ENCODE peak calls at places on chromosomes 16 and 17, in six cellular contexts. H is OCI-LY7; C is CD8-positive, alpha-beta T cell; X is ascending aorta; K is Peyer's patch; N is testis. V is an unnamed sample.

GRCh38 chr17:31564883-31565297 is 173.4 kb downstream of the RAB11FIP4 start:
- DNase-seq in H (no peak), C (no peak), X (no peak), K (no peak), N (no peak), V (peak; percentile 33)

GRCh38 chr16:50280932-50281331 is 14.6 kb downstream of the ADCY7 start:
- DNase-seq in H (peak; percentile 47), C (no peak), X (no peak), K (no peak), N (no peak), V (no peak)

GRCh38 chr17:7711356-7711755 is 6.2 kb upstream of the DNAH2 start:
- DNase-seq in H (peak; percentile 34), C (no peak), X (no peak), K (no peak), N (no peak), V (no peak)

GRCh38 chr16:4064950-4065352 is 51.3 kb downstream of the ADCY9 start:
- DNase-seq in H (no peak), C (peak; percentile 17), X (no peak), K (no peak), N (no peak), V (no peak)

GRCh38 chr17:13756763-13757162 is 155.0 kb upstream of the HS3ST3A1 start:
- DNase-seq in H (no peak), C (no peak), X (no peak), K (no peak), N (no peak), V (no peak)

GRCh38 chr16:84024854-84025253 is 17.7 kb downstream of the SLC38A8 start:
- DNase-seq in H (no peak), C (no peak), X (no peak), K (no peak), N (no peak), V (no peak)

GRCh38 chr16:79286646-79287423 is 313.7 kb downstream of the MAF start:
- DNase-seq in H (peak; percentile 91), C (no peak), X (peak; percentile 19), K (no peak), N (peak; percentile 26), V (peak; percentile 63)

GRCh38 chr16:85699628-85700027 is 10.9 kb upstream of the GINS2 start:
- DNase-seq in H (no peak), C (no peak), X (no peak), K (no peak), N (no peak), V (peak; percentile 62)

GRCh38 chr17:39631403-39631802 is 4.7 kb downstream of the PPP1R1B start:
- DNase-seq in H (no peak), C (no peak), X (no peak), K (peak; percentile 69), N (no peak), V (no peak)

GRCh38 chr17:51166198-51166986 is at the start of gene NME2:
- DNase-seq in H (peak; percentile 86), C (peak; percentile 51), X (peak; percentile 66), K (peak; percentile 97), N (peak; percentile 91), V (peak; percentile 92)

GRCh38 chr17:82787081-82787848 is 35.4 kb downstream of the TBCD start:
- DNase-seq in H (peak; percentile 97), C (no peak), X (no peak), K (no peak), N (no peak), V (no peak)

GRCh38 chr16:84258266-84258665 is 18.5 kb upstream of the KCNG4 start:
- DNase-seq in H (no peak), C (no peak), X (no peak), K (no peak), N (peak; percentile 64), V (no peak)

GRCh38 chr17:41784207-41784744 is 2.2 kb downstream of the JUP start:
- DNase-seq in H (no peak), C (no peak), X (no peak), K (no peak), N (no peak), V (peak; percentile 71)

GRCh38 chr16:70158261-70158939 is 15.2 kb upstream of the CLEC18C start:
- DNase-seq in H (no peak), C (no peak), X (no peak), K (peak; percentile 44), N (peak; percentile 17), V (no peak)

GRCh38 chr16:47925811-47926460 is 229.9 kb downstream of the ABCC12 start:
- DNase-seq in H (no peak), C (no peak), X (no peak), K (no peak), N (no peak), V (no peak)

GRCh38 chr17:50689251-50689650 is 18.5 kb downstream of the ANKRD40 start:
- DNase-seq in H (no peak), C (no peak), X (no peak), K (no peak), N (no peak), V (no peak)

GRCh38 chr16:54126907-54127306 is 159.7 kb downstream of the IRX3 start:
- DNase-seq in H (no peak), C (no peak), X (no peak), K (no peak), N (no peak), V (no peak)

GRCh38 chr17:27224526-27225315 is 69.2 kb upstream of the WSB1 start:
- DNase-seq in H (no peak), C (no peak), X (no peak), K (no peak), N (no peak), V (no peak)

GRCh38 chr17:46962374-46962790 is 16.7 kb downstream of the RPRML start:
- DNase-seq in H (no peak), C (no peak), X (no peak), K (no peak), N (no peak), V (no peak)

GRCh38 chr17:19386974-19387920 is at the start of gene MFAP4:
- DNase-seq in H (no peak), C (no peak), X (no peak), K (no peak), N (peak; percentile 74), V (peak; percentile 55)

GRCh38 chr16:24035127-24035842 is 199.5 kb downstream of the PRKCB start:
- DNase-seq in H (no peak), C (peak; percentile 35), X (no peak), K (no peak), N (no peak), V (no peak)

GRCh38 chr17:3566551-3566950 is 8.9 kb upstream of the TRPV3 start:
- DNase-seq in H (no peak), C (no peak), X (no peak), K (no peak), N (no peak), V (no peak)

GRCh38 chr16:82704369-82704768 is 77.6 kb downstream of the CDH13 start:
- DNase-seq in H (no peak), C (no peak), X (no peak), K (no peak), N (no peak), V (no peak)

GRCh38 chr17:9307313-9307998 is 268.2 kb downstream of the STX8 start:
- DNase-seq in H (no peak), C (no peak), X (no peak), K (no peak), N (no peak), V (no peak)

GRCh38 chr16:57531635-57532220 is 4.6 kb downstream of the CCDC102A start:
- DNase-seq in H (no peak), C (no peak), X (no peak), K (no peak), N (peak; percentile 10), V (no peak)

GRCh38 chr17:32385121-32385520 is 35.2 kb downstream of the ZNF207 start:
- DNase-seq in H (no peak), C (no peak), X (no peak), K (no peak), N (no peak), V (no peak)

GRCh38 chr16:88638323-88639230 is at the start of gene IL17C:
- DNase-seq in H (peak; percentile 69), C (no peak), X (no peak), K (peak; percentile 77), N (no peak), V (peak; percentile 92)

GRCh38 chr17:29504711-29505110 is 62.1 kb downstream of the ABHD15 start:
- DNase-seq in H (no peak), C (no peak), X (no peak), K (no peak), N (no peak), V (no peak)

GRCh38 chr17:28324272-28324745 is 5.3 kb downstream of the TMEM97 start:
- DNase-seq in H (no peak), C (no peak), X (no peak), K (no peak), N (peak; percentile 11), V (peak; percentile 47)
- H3K4me3 ChIP-seq in H (no peak overlapping the region), C (no peak overlapping the region), X (no peak overlapping the region), K (no peak overlapping the region), N (no peak overlapping the region), V (no peak overlapping the region)

DNA sequence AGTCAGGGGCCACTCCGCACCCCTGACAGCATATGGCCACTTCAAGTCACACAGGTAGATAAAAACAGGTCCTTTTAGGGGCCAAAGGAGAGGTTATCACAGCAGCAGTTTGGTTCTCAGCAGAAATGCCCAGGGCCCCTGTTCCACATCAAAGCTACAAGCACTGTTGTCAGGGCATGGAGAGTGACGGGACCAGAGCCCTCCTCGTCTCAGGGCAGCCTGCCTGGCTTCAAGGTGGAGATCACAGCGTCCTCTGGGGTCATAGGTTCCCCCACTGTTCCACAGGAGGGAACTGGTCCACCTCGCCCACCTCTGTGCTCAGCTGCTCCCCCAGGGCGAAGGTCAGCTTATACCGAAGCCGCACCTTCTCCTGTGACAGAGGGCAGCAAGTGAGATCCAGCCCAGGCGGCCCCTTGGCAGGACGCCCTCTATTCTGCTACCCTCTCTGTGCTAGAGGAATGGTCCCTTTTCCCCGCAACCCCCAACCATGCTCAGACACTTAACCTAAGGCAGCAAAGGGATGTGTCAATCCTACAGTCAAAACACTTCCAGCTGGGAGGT is 23.3 kb downstream of the GGA3 start:
- DNase-seq in H (no peak), C (no peak), X (no peak), K (no peak), N (no peak), V (no peak)
- H3K27ac ChIP-seq in H (no peak overlapping the region), C (no peak overlapping the region), X (no peak overlapping the region), K (no peak overlapping the region), N (no peak overlapping the region), V (peak overlapping the region; percentile 9)

GRCh38 chr16:27238016-27238587 is 30.5 kb downstream of the NSMCE1 start:
- DNase-seq in H (peak; percentile 23), C (no peak), X (no peak), K (no peak), N (no peak), V (no peak)
- TF ChIP-seq CTCF in H (no peak), C (no peak), X (no peak), K (no peak), N (no peak), V (no peak)

GRCh38 chr16:68242085-68242484 is 3.1 kb upstream of the PLA2G15 start:
- DNase-seq in H (no peak), C (no peak), X (no peak), K (peak; percentile 3), N (no peak), V (no peak)
- H3K4me3 ChIP-seq in H (no peak overlapping the region), C (no peak overlapping the region), X (no peak overlapping the region), K (no peak overlapping the region), N (no peak overlapping the region), V (no peak overlapping the region)

V was measured in body of pancreas.